ENCODE peak calls at places on chromosomes 4 and X, in nine cellular contexts. J, K, C, Z, P, H, S, N and G are unnamed samples.

GRCh38 chr4:136680271-136680670 is 852.0 kb downstream of the PCDH18 start:
- DNase-seq in K (no peak), J (no peak), P (no peak), H (peak), Z (no peak), N (no peak), C (no peak), S (no peak), G (no peak)

GRCh38 chr4:51858605-51859211 is 15.8 kb downstream of the DCUN1D4 start:
- DNase-seq in K (no peak), J (no peak), P (no peak), H (no peak), S (no peak), Z (no peak), N (no peak), C (no peak), G (no peak)

GRCh38 chr4:20464381-20464780 is 212.7 kb downstream of the SLIT2 start:
- DNase-seq in N (no peak), J (no peak), H (no peak), K (no peak), P (peak), S (no peak), Z (no peak), C (no peak), G (no peak)

GRCh38 chr4:121070696-121071639 is 1.4 kb downstream of the NDNF start:
- DNase-seq in Z (peak), P (peak), S (no peak), J (no peak), N (no peak), C (peak), K (no peak), H (peak), G (no peak)

GRCh38 chr4:508675-509373 is 9.8 kb downstream of the PIGG start:
- DNase-seq in K (no peak), S (no peak), J (no peak), Z (no peak), N (no peak), C (no peak), P (no peak), H (no peak), G (no peak)

GRCh38 chr4:88090898-88091297 is 67.5 kb downstream of the ABCG2 start:
- DNase-seq in H (no peak), K (no peak), Z (no peak), C (no peak), J (no peak), N (no peak), S (no peak), P (no peak), G (no peak)

GRCh38 chr4:155900402-155900801 is 3.1 kb upstream of the TDO2 start:
- DNase-seq in N (peak), P (peak), H (no peak), C (no peak), S (no peak), K (peak), Z (no peak), J (no peak), G (no peak)

GRCh38 chrX:134095366-134095765 is 110.0 kb upstream of the GPC3 start:
- DNase-seq in P (no peak), J (no peak), H (no peak), K (no peak), C (no peak), S (no peak), Z (no peak), N (no peak), G (no peak)

GRCh38 chr4:113553082-113553481 is 208.5 kb downstream of the CAMK2D start:
- DNase-seq in S (no peak), K (no peak), H (no peak), C (no peak), Z (no peak), J (no peak), P (no peak), N (no peak), G (no peak)

GRCh38 chr4:37758226-37758625 is 68.3 kb upstream of the PGM2 start:
- DNase-seq in S (no peak), C (no peak), H (no peak), Z (no peak), J (no peak), N (peak), K (peak), P (no peak), G (no peak)

GRCh38 chr4:30718889-30719252 is 1.3 kb upstream of the PCDH7 start:
- DNase-seq in H (peak), J (no peak), S (no peak), P (peak), C (no peak), Z (no peak), N (no peak), K (no peak), G (no peak)

GRCh38 chrX:133151320-133151719 is 54.4 kb upstream of the USP26 start:
- DNase-seq in S (no peak), P (peak), N (no peak), K (no peak), Z (no peak), H (no peak), J (no peak), C (no peak), G (no peak)

GRCh38 chr4:146342600-146343192 is 128.4 kb downstream of the REELD1 start:
- DNase-seq in J (no peak), C (no peak), Z (no peak), H (peak), S (no peak), N (no peak), P (no peak), K (no peak), G (no peak)

GRCh38 chrX:127578395-127578794 is 473.8 kb downstream of the ACTRT1 start:
- DNase-seq in C (no peak), P (no peak), Z (no peak), N (no peak), K (no peak), H (no peak), J (no peak), S (no peak), G (no peak)